ENCODE peak calls at places on chromosomes 12 and 14, in five cellular contexts. G is A549, E is ovary, P is suprapubic skin, N is H1. K is an unnamed sample.

GRCh38 chr12:14771651-14772137 is 31.6 kb downstream of the WBP11 start:
- DNase-seq in E (no peak), N (no peak), P (no peak), G (no peak), K (no peak)

GRCh38 chr14:106308839-106309389 is 782.5 kb downstream of the TMEM121 start:
- DNase-seq in G (no peak), P (no peak), E (no peak), N (peak), K (no peak)

GRCh38 chr12:80230068-80230467 is 130.7 kb downstream of the OTOGL start:
- DNase-seq in G (no peak), N (no peak), E (no peak), P (no peak), K (no peak)

GRCh38 chr12:81859521-81859920 is 100.4 kb upstream of the PPFIA2 start:
- DNase-seq in G (no peak), E (no peak), N (no peak), P (no peak), K (no peak)

GRCh38 chr12:91144053-91144452 is 32.8 kb upstream of the LUM start:
- DNase-seq in E (no peak), G (no peak), P (no peak), N (no peak), K (no peak)

GRCh38 chr12:30839643-30840190 is 85.0 kb upstream of the CAPRIN2 start:
- DNase-seq in E (no peak), G (no peak), P (no peak), N (no peak), K (no peak)

GRCh38 chr12:9180810-9181209 is 27.4 kb downstream of the PZP start:
- DNase-seq in G (no peak), N (no peak), E (no peak), P (no peak), K (no peak)

GRCh38 chr12:10354502-10354901 is 35.3 kb downstream of the KLRK1 start:
- DNase-seq in E (no peak), N (no peak), P (no peak), G (no peak), K (no peak)

GRCh38 chr14:49774111-49774510 is 6.2 kb downstream of the KLHDC2 start:
- DNase-seq in G (no peak), N (no peak), P (no peak), E (no peak), K (no peak)

GRCh38 chr14:45003924-45004323 is 41.9 kb downstream of the TOGARAM1 start:
- DNase-seq in E (no peak), N (no peak), P (no peak), G (no peak), K (no peak)

GRCh38 chr14:84401631-84402030 is 1128.3 kb upstream of the FLRT2 start:
- DNase-seq in N (no peak), G (no peak), E (no peak), P (no peak), K (no peak)

GRCh38 chr12:38995249-38995648 is 89.9 kb upstream of the CPNE8 start:
- DNase-seq in G (no peak), N (no peak), P (no peak), E (no peak), K (no peak)

GRCh38 chr14:89249296-89249565 is 167.8 kb downstream of the FOXN3 start:
- DNase-seq in N (no peak), G (no peak), P (no peak), E (no peak), K (no peak)

GRCh38 chr14:103259801-103260628 is 74.0 kb upstream of the EIF5 start:
- DNase-seq in P (no peak), G (no peak), N (no peak), E (no peak), K (no peak)

GRCh38 chr14:66476964-66477363 is 9.2 kb upstream of the CCDC196 start:
- DNase-seq in P (no peak), E (no peak), G (no peak), N (no peak), K (no peak)

GRCh38 chr12:113788020-113788856 is 177.9 kb downstream of the RBM19 start:
- DNase-seq in N (no peak), P (no peak), G (no peak), E (no peak), K (no peak)

GRCh38 chr12:69389836-69390235 is 30.3 kb downstream of the YEATS4 start:
- DNase-seq in P (no peak), E (no peak), G (no peak), N (no peak), K (no peak)

GRCh38 chr12:104458645-104459555 is 2.2 kb downstream of the CHST11 start:
- DNase-seq in G (peak), E (no peak), N (peak), P (no peak), K (no peak)

GRCh38 chr14:21921453-21921852 is 247.8 kb upstream of the OR4E1 start:
- DNase-seq in E (no peak), P (no peak), N (no peak), G (no peak), K (no peak)

GRCh38 chr12:65659681-65660080 is 164.6 kb upstream of the HMGA2 start:
- DNase-seq in P (no peak), N (no peak), E (no peak), G (no peak), K (no peak)

GRCh38 chr14:76742185-76742584 is 19.1 kb upstream of the VASH1 start:
- DNase-seq in G (no peak), P (no peak), E (no peak), N (no peak), K (no peak)

GRCh38 chr14:54600685-54601084 is 33.8 kb downstream of the SAMD4A start:
- DNase-seq in G (no peak), N (no peak), P (no peak), E (no peak), K (no peak)

GRCh38 chr14:92523752-92524151 is 10.2 kb downstream of the RIN3 start:
- DNase-seq in G (no peak), P (no peak), E (no peak), N (no peak), K (no peak)

GRCh38 chr12:116558280-116559079 is 701 bp upstream of the MAP1LC3B2 start:
- DNase-seq in N (no peak), E (no peak), G (no peak), P (no peak), K (no peak)

GRCh38 chr14:91187271-91187670 is 57.2 kb downstream of the GPR68 start:
- DNase-seq in N (no peak), P (no peak), G (no peak), E (no peak), K (no peak)
- TF ChIP-seq CTCF in N (no peak), P (no peak), G (no peak), E (no peak), K (no peak)

GRCh38 chr12:130158775-130159100 is 3.5 kb upstream of the FZD10 start:
- DNase-seq in G (no peak), E (no peak), N (no peak), P (no peak), K (no peak)
- H3K4me3 ChIP-seq in G (no peak), E (no peak), N (no peak), P (no peak), K (no peak)

GRCh38 chr12:29428630-29429029 is 47.7 kb upstream of the ERGIC2 start:
- DNase-seq in G (no peak), N (no peak), E (no peak), P (no peak), K (no peak)
- TF ChIP-seq EP300 in G (no peak), N (no peak), E (no peak), P (no peak), K (no peak)

GRCh38 chr14:97827746-97828145 is 1030.6 kb downstream of the VRK1 start:
- DNase-seq in N (no peak), E (no peak), P (no peak), G (no peak), K (no peak)
- TF ChIP-seq CTCF in N (no peak), E (no peak), P (no peak), G (no peak), K (no peak)